ENCODE peak calls at places on chromosomes 1 and 21, in seven cellular contexts. M, X, C, R, V, I and S are unnamed samples.

GRCh38 chr21:29501451-29501850 is 202.7 kb downstream of the BACH1 start:
- DNase-seq in M (no peak), V (no peak), I (no peak), R (no peak), X (peak; percentile 88), C (no peak), S (no peak)

GRCh38 chr1:21490774-21491482 is 18.3 kb upstream of the ALPL start:
- DNase-seq in X (peak; percentile 64), I (no peak), V (peak; percentile 30), M (peak; percentile 78), C (no peak), R (no peak), S (peak; percentile 46)

GRCh38 chr1:161098161-161099068 is at the start of gene KLHDC9:
- DNase-seq in R (peak; percentile 43), X (peak; percentile 54), C (peak; percentile 82), M (peak; percentile 98), V (peak; percentile 79), I (peak; percentile 69), S (peak; percentile 66)

GRCh38 chr1:244239261-244239770 is 188.2 kb downstream of the ZBTB18 start:
- DNase-seq in M (no peak), X (peak; percentile 45), V (peak; percentile 19), I (no peak), C (no peak), R (no peak), S (no peak)

GRCh38 chr1:1763657-1764621 is 14.3 kb downstream of the NADK start:
- DNase-seq in C (peak; percentile 86), R (no peak), M (no peak), X (no peak), I (no peak), V (no peak), S (peak; percentile 99)

GRCh38 chr21:18443686-18444085 is 40.1 kb upstream of the TMPRSS15 start:
- DNase-seq in X (no peak), I (no peak), M (no peak), R (no peak), C (no peak), V (no peak), S (peak; percentile 13)

GRCh38 chr1:220732621-220733020 is 15.5 kb upstream of the MTARC2 start:
- DNase-seq in R (no peak), C (no peak), X (no peak), I (no peak), M (peak; percentile 10), V (no peak), S (no peak)

GRCh38 chr1:216390956-216391355 is 32.3 kb downstream of the USH2A start:
- DNase-seq in I (no peak), C (no peak), X (no peak), M (no peak), R (no peak), V (no peak), S (no peak)

GRCh38 chr1:226942392-226942791 is 2.3 kb downstream of the COQ8A start:
- DNase-seq in R (no peak), V (no peak), X (no peak), C (no peak), I (no peak), M (no peak), S (no peak)

GRCh38 chr1:10806966-10807365 is 10.5 kb upstream of the CASZ1 start:
- DNase-seq in I (no peak), R (no peak), X (no peak), M (no peak), V (no peak), C (no peak), S (no peak)

GRCh38 chr1:234774971-234775370 is 165.0 kb upstream of the IRF2BP2 start:
- DNase-seq in M (no peak), R (no peak), I (no peak), C (peak; percentile 15), V (no peak), X (no peak), S (peak; percentile 72)

GRCh38 chr21:25717491-25718139 is 17.1 kb downstream of the ATP5PF start:
- DNase-seq in I (no peak), M (no peak), C (no peak), X (peak; percentile 51), R (no peak), V (peak; percentile 67), S (peak; percentile 14)

GRCh38 chr1:87410771-87411170 is 82.1 kb downstream of the LMO4 start:
- DNase-seq in V (no peak), M (no peak), R (no peak), I (no peak), C (no peak), X (peak; percentile 17), S (no peak)

GRCh38 chr1:78831731-78832360 is 174.7 kb downstream of the ADGRL4 start:
- DNase-seq in C (no peak), I (peak; percentile 53), R (no peak), M (peak; percentile 17), V (peak; percentile 78), X (peak; percentile 96), S (no peak)

GRCh38 chr21:25171438-25171837 is 435.8 kb downstream of the MRPL39 start:
- DNase-seq in I (no peak), V (no peak), X (peak; percentile 15), C (no peak), M (no peak), R (no peak), S (peak; percentile 94)

GRCh38 chr1:231778009-231778719 is 151.6 kb downstream of the DISC1 start:
- DNase-seq in R (no peak), C (peak; percentile 72), X (peak; percentile 47), M (no peak), V (peak; percentile 30), I (peak; percentile 12), S (peak; percentile 64)

DNA sequence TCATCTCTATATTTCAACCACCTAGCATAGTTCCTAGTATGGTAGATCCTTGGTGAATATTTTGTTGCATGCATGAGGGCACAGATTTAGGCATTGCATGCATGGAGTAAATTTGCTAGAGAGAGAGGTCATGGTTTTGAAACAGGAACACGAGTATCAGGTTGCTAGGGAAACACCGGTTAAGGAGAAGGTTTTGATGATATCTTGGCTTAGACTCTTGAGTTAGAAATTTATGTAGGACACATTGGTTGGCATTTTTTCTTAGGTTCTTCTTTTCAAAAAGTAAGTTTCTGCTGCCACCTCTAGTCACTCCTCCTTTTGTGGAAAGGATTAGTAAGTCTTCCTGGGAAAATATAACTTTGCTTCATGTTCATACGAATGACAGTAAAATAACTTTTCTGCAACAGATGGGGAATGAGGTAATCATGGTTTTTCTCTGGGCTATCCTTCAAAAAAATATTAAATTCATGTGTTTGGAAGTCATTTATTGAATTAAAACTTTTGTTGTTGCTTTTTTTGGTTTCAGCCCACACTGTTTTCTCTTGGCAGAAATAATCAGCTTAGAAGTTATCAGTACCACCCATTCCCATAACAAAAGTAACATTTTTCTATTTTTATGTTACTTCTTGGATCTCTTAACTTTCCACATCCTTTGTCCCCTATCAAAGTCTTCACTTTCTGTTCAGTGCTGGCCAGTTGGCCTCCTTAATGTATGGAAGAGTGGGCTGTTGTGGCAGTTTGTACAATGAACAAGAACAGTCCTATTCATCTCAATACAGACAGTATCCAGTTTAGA is 97.3 kb downstream of the PLA2G4A start:
- DNase-seq in X (peak; percentile 15), I (no peak), M (no peak), C (no peak), V (peak; percentile 55), R (no peak), S (no peak)
- H3K27ac ChIP-seq in X (no peak overlapping the region), I (no peak overlapping the region), M (no peak overlapping the region), C (no peak overlapping the region), V (no peak overlapping the region), R (no peak overlapping the region), S (no peak overlapping the region)

GRCh38 chr21:35257413-35257812 is 208.3 kb upstream of the RUNX1 start:
- DNase-seq in I (peak; percentile 68), C (peak; percentile 43), R (no peak), X (peak; percentile 96), M (no peak), V (peak; percentile 97), S (no peak)
- H3K27ac ChIP-seq in I (peak overlapping the region; percentile 63), C (peak overlapping the region; percentile 86), R (no peak overlapping the region), X (peak overlapping the region; percentile 24), M (no peak overlapping the region), V (peak overlapping the region; percentile 78), S (no peak overlapping the region)

GRCh38 chr1:173628888-173629287 is 6.2 kb upstream of the TEX50 start:
- DNase-seq in X (no peak), V (no peak), M (peak; percentile 26), I (no peak), C (no peak), R (peak; percentile 3), S (no peak)

GRCh38 chr1:173627269-173627668 is 7.9 kb upstream of the TEX50 start:
- DNase-seq in C (no peak), M (no peak), X (no peak), R (no peak), I (no peak), V (no peak), S (no peak)
- H3K27ac ChIP-seq in C (no peak overlapping the region), M (no peak overlapping the region), X (no peak overlapping the region), R (no peak overlapping the region), I (no peak overlapping the region), V (no peak overlapping the region), S (no peak overlapping the region)

GRCh38 chr1:44072204-44072603 is 40.9 kb upstream of the SLC6A9 start:
- DNase-seq in X (peak; percentile 98), R (no peak), C (no peak), I (peak; percentile 61), M (no peak), V (no peak), S (no peak)

GRCh38 chr1:44062656-44063055 is 31.4 kb upstream of the SLC6A9 start:
- DNase-seq in M (no peak), R (no peak), I (no peak), V (no peak), X (no peak), C (no peak), S (no peak)

GRCh38 chr1:44073528-44073927 is 42.3 kb upstream of the SLC6A9 start:
- DNase-seq in X (no peak), C (no peak), R (no peak), I (no peak), V (no peak), M (no peak), S (peak; percentile 17)

GRCh38 chr1:44067258-44068250 is 36.3 kb upstream of the SLC6A9 start:
- DNase-seq in R (no peak), I (no peak), C (no peak), M (no peak), V (no peak), X (no peak), S (no peak)

DNA sequence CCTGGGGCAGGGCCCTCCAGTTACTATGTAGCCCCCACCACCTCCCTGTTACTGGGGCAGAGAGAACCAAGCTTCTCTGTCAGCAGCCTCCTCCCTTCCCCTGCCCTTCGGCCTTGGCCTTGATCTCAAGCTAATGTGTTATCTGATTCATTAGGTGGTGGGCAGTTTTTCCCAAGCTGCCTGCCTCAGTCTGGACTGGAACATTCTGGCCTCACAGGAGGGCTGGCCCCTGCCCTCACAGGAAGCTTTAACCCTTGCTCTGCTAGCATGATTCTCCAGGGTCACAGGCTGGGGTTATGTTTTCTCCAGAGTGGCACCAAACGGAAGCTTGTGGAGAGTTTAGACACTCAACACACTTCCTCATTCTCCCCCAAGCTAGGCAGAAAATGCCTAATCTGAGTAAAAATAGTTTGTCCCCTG is 37.2 kb upstream of the SLC6A9 start:
- DNase-seq in X (no peak), C (no peak), R (no peak), I (no peak), M (no peak), V (no peak), S (peak; percentile 58)
- H3K27ac ChIP-seq in X (no peak overlapping the region), C (no peak overlapping the region), R (no peak overlapping the region), I (no peak overlapping the region), M (no peak overlapping the region), V (no peak overlapping the region), S (peak overlapping the region; percentile 61)